ENCODE peak calls at places on chromosomes 6 and 20, in eight cellular contexts. G is endothelial cell; Z is prostate gland; K is C1 segment of cervical spinal cord; F is Peyer's patch; T is SK-MEL-5; L is mesothelial cell of epicardium; U is stimulated activated effector memory CD8-positive, alpha-beta T cell treated with anti-CD3 and anti-CD28 coated beads, Interleukin-12 subunit alpha, Interleukin-12 subunit beta, amount 100 ng/mL, for 72 hours. D is an unnamed sample.
A peak's percentile ranks its signal among the peaks of the same experiment; 100 is the strongest.

GRCh38 chr20:57167971-57168693 is 98.3 kb downstream of the BMP7 start:
- DNase-seq in G (no peak), Z (no peak), K (peak; percentile 11), F (no peak), T (no peak), L (no peak), U (no peak), D (peak; percentile 35)

GRCh38 chr6:31886426-31887068 is 7.8 kb upstream of the SLC44A4 start:
- DNase-seq in G (no peak), Z (no peak), K (no peak), F (no peak), T (no peak), L (no peak), U (no peak), D (no peak)

GRCh38 chr6:42241915-42242314 is 24.3 kb upstream of the MRPS10 start:
- DNase-seq in G (no peak), Z (no peak), K (no peak), F (no peak), T (no peak), L (no peak), U (no peak), D (no peak)

GRCh38 chr6:128605961-128606360 is 85.6 kb upstream of the PTPRK start:
- DNase-seq in G (no peak), Z (peak; percentile 20), K (no peak), F (no peak), T (no peak), L (no peak), U (no peak), D (no peak)

GRCh38 chr6:82246802-82247633 is 526 bp downstream of the IBTK start:
- DNase-seq in G (peak; percentile 58), Z (peak; percentile 55), K (no peak), F (peak; percentile 59), T (peak; percentile 75), L (peak; percentile 38), U (no peak), D (no peak)

GRCh38 chr6:27592481-27593199 is 119.7 kb upstream of the ZNF184 start:
- DNase-seq in G (peak; percentile 57), Z (no peak), K (no peak), F (no peak), T (peak; percentile 98), L (no peak), U (peak; percentile 33), D (peak; percentile 79)

GRCh38 chr6:170136541-170137175 is 154.2 kb downstream of the DLL1 start:
- DNase-seq in G (no peak), Z (no peak), K (no peak), F (no peak), T (no peak), L (peak; percentile 18), U (no peak), D (no peak)

GRCh38 chr20:62702886-62703852 is 5.5 kb upstream of the NTSR1 start:
- DNase-seq in G (no peak), Z (no peak), K (no peak), F (no peak), T (peak; percentile 32), L (no peak), U (no peak), D (peak; percentile 16)

GRCh38 chr6:2858678-2859324 is 17.1 kb upstream of the SERPINB1 start:
- DNase-seq in G (no peak), Z (no peak), K (no peak), F (peak; percentile 68), T (no peak), L (no peak), U (no peak), D (no peak)

GRCh38 chr20:48695255-48695654 is 132.5 kb downstream of the PREX1 start:
- DNase-seq in G (no peak), Z (no peak), K (no peak), F (no peak), T (no peak), L (no peak), U (no peak), D (no peak)

GRCh38 chr6:46510656-46511055 is 19.4 kb upstream of the RCAN2 start:
- DNase-seq in G (no peak), Z (no peak), K (no peak), F (no peak), T (peak; percentile 55), L (no peak), U (no peak), D (no peak)

GRCh38 chr20:43982016-43982415 is 67.4 kb downstream of the TOX2 start:
- DNase-seq in G (no peak), Z (no peak), K (no peak), F (no peak), T (no peak), L (no peak), U (no peak), D (no peak)

GRCh38 chr20:50584687-50585086 is 74.5 kb downstream of the PTPN1 start:
- DNase-seq in G (no peak), Z (no peak), K (no peak), F (no peak), T (no peak), L (no peak), U (no peak), D (no peak)

GRCh38 chr20:44805991-44806729 is 4.2 kb downstream of the RIMS4 start:
- DNase-seq in G (no peak), Z (no peak), K (no peak), F (no peak), T (peak; percentile 18), L (no peak), U (no peak), D (peak; percentile 84)

GRCh38 chr6:27031302-27031701 is 216.2 kb upstream of the PRSS16 start:
- DNase-seq in G (no peak), Z (no peak), K (no peak), F (no peak), T (no peak), L (no peak), U (no peak), D (no peak)

GRCh38 chr6:20340459-20340858 is 61.2 kb upstream of the E2F3 start:
- DNase-seq in G (no peak), Z (no peak), K (no peak), F (no peak), T (peak; percentile 18), L (no peak), U (no peak), D (no peak)

GRCh38 chr20:57393321-57394086 is 2.3 kb downstream of the RBM38 start:
- DNase-seq in G (no peak), Z (no peak), K (no peak), F (no peak), T (no peak), L (no peak), U (no peak), D (no peak)

GRCh38 chr6:64334646-64335045 is 699.0 kb downstream of the PHF3 start:
- DNase-seq in G (no peak), Z (no peak), K (no peak), F (no peak), T (no peak), L (no peak), U (no peak), D (no peak)

GRCh38 chr6:26170181-26170580 is 83.0 kb downstream of the HFE start:
- DNase-seq in G (no peak), Z (no peak), K (no peak), F (no peak), T (no peak), L (no peak), U (no peak), D (no peak)

GRCh38 chr20:64161595-64162238 is 2.5 kb upstream of the MYT1 start:
- DNase-seq in G (peak; percentile 73), Z (peak; percentile 37), K (peak; percentile 8), F (no peak), T (peak; percentile 49), L (peak; percentile 48), U (no peak), D (peak; percentile 90)

GRCh38 chr6:142846883-142847287 is 98.1 kb downstream of the HIVEP2 start:
- DNase-seq in G (no peak), Z (no peak), K (no peak), F (no peak), T (no peak), L (no peak), U (no peak), D (peak; percentile 39)

GRCh38 chr6:142946181-142946923 is 1.4 kb upstream of the HIVEP2 start:
- DNase-seq in G (peak; percentile 86), Z (peak; percentile 99), K (peak; percentile 92), F (peak; percentile 88), T (peak; percentile 94), L (peak; percentile 96), U (peak; percentile 69), D (peak; percentile 85)

GRCh38 chr20:33733654-33734576 is 2.1 kb downstream of the ZNF341 start:
- DNase-seq in G (no peak), Z (no peak), K (no peak), F (peak; percentile 61), T (peak; percentile 11), L (no peak), U (no peak), D (no peak)

GRCh38 chr6:158418501-158418900 is 106.2 kb downstream of the TULP4 start:
- DNase-seq in G (no peak), Z (no peak), K (no peak), F (no peak), T (no peak), L (no peak), U (no peak), D (no peak)

GRCh38 chr20:63778034-63778752 is 38.6 kb downstream of the SLC2A4RG start:
- DNase-seq in G (no peak), Z (no peak), K (no peak), F (no peak), T (no peak), L (no peak), U (no peak), D (no peak)

GRCh38 chr6:41894366-41895299 is 542 bp downstream of the USP49 start:
- DNase-seq in G (peak; percentile 9), Z (no peak), K (peak; percentile 42), F (no peak), T (no peak), L (peak; percentile 59), U (no peak), D (peak; percentile 72)

GRCh38 chr6:124076336-124077048 is 272.8 kb downstream of the NKAIN2 start:
- DNase-seq in G (no peak), Z (no peak), K (no peak), F (no peak), T (no peak), L (no peak), U (no peak), D (no peak)

GRCh38 chr6:39823187-39823815 is 31.1 kb downstream of the DAAM2 start:
- DNase-seq in G (no peak), Z (peak; percentile 6), K (peak; percentile 31), F (peak; percentile 19), T (peak; percentile 82), L (no peak), U (no peak), D (no peak)

GRCh38 chr6:136174510-136174909 is 75.6 kb downstream of the MTFR2 start:
- DNase-seq in G (no peak), Z (no peak), K (no peak), F (no peak), T (no peak), L (no peak), U (no peak), D (no peak)

GRCh38 chr6:39983193-39983592 is 48.9 kb upstream of the MOCS1 start:
- DNase-seq in G (no peak), Z (no peak), K (no peak), F (no peak), T (no peak), L (no peak), U (no peak), D (no peak)

GRCh38 chr6:16705403-16705993 is 55.8 kb downstream of the ATXN1 start:
- DNase-seq in G (no peak), Z (no peak), K (no peak), F (no peak), T (no peak), L (no peak), U (no peak), D (no peak)

GRCh38 chr20:5834436-5835005 is 84.3 kb downstream of the SHLD1 start:
- DNase-seq in G (no peak), Z (no peak), K (no peak), F (no peak), T (no peak), L (no peak), U (no peak), D (no peak)

GRCh38 chr6:157568702-157569101 is 187.7 kb downstream of the ZDHHC14 start:
- DNase-seq in G (no peak), Z (no peak), K (no peak), F (no peak), T (no peak), L (no peak), U (no peak), D (no peak)

GRCh38 chr20:5821627-5822215 is 71.5 kb downstream of the SHLD1 start:
- DNase-seq in G (no peak), Z (no peak), K (no peak), F (no peak), T (no peak), L (no peak), U (no peak), D (no peak)